ENCODE peak calls at places on chromosomes 11 and 22, in five cellular contexts. V is lower lobe of right lung, Z is thoracic aorta, Q is cardiac muscle cell, F is HCT116. U is an unnamed sample. For H3K27me3, the result is how much of the 10 kb centered on the place peaks cover.

GRCh38 chr22:27075028-27075678 is 417.8 kb downstream of the MIAT start:
- DNase-seq in Z (no peak), F (no peak), V (no peak), Q (no peak), U (no peak)

GRCh38 chr22:48960981-48961655 is 866.6 kb downstream of the BRD1 start:
- DNase-seq in V (no peak), F (no peak), Z (no peak), Q (no peak), U (no peak)

GRCh38 chr11:107785401-107785800 is 73.2 kb downstream of the SLC35F2 start:
- DNase-seq in Z (no peak), Q (peak), V (no peak), F (no peak), U (no peak)

GRCh38 chr11:105244157-105244820 is 104.7 kb upstream of the CARD18 start:
- DNase-seq in Q (peak), Z (peak), V (no peak), F (peak), U (no peak)

GRCh38 chr11:107623183-107623582 is 32.2 kb downstream of the ELMOD1 start:
- DNase-seq in F (no peak), V (no peak), Z (no peak), Q (no peak), U (no peak)

GRCh38 chr22:39654959-39655579 is 84.5 kb downstream of the CACNA1I start:
- DNase-seq in F (no peak), Q (no peak), Z (no peak), V (no peak), U (no peak)

GRCh38 chr22:43151251-43152000 is at the start of gene TSPO:
- DNase-seq in Q (peak), F (no peak), Z (peak), V (peak), U (no peak)

GRCh38 chr11:65801153-65801987 is 14.5 kb downstream of the OVOL1 start:
- DNase-seq in F (no peak), Q (no peak), V (no peak), Z (no peak), U (no peak)

GRCh38 chr11:123560001-123560400 is 94.4 kb downstream of the SCN3B start:
- DNase-seq in F (no peak), Z (no peak), Q (peak), V (no peak), U (peak)

GRCh38 chr22:37431811-37432707 is 4.8 kb upstream of the ELFN2 start:
- DNase-seq in V (no peak), F (peak), Z (no peak), Q (peak), U (peak)

GRCh38 chr11:241634-242033 is 4.9 kb downstream of the PSMD13 start:
- DNase-seq in F (no peak), Z (no peak), V (no peak), Q (no peak), U (no peak)

GRCh38 chr11:134915212-134915611 is 503.2 kb upstream of the B3GAT1 start:
- DNase-seq in V (no peak), Q (peak), Z (peak), F (no peak), U (no peak)

GRCh38 chr11:12232819-12233601 is 122.6 kb downstream of the MICAL2 start:
- DNase-seq in Q (peak), V (no peak), Z (no peak), F (peak), U (no peak)

GRCh38 chr11:77071671-77072605 is 5.2 kb downstream of the CAPN5 start:
- DNase-seq in V (peak), Q (no peak), F (no peak), Z (no peak), U (no peak)

GRCh38 chr11:77073328-77074001 is 6.7 kb downstream of the CAPN5 start:
- DNase-seq in F (peak), Q (peak), Z (peak), V (peak), U (no peak)

GRCh38 chr11:77074205-77074604 is 7.4 kb downstream of the CAPN5 start:
- DNase-seq in Z (no peak), Q (no peak), F (no peak), V (peak), U (no peak)

GRCh38 chr11:77071077-77071476 is 4.3 kb downstream of the CAPN5 start:
- DNase-seq in V (peak), Q (no peak), Z (no peak), F (no peak), U (no peak)

DNA sequence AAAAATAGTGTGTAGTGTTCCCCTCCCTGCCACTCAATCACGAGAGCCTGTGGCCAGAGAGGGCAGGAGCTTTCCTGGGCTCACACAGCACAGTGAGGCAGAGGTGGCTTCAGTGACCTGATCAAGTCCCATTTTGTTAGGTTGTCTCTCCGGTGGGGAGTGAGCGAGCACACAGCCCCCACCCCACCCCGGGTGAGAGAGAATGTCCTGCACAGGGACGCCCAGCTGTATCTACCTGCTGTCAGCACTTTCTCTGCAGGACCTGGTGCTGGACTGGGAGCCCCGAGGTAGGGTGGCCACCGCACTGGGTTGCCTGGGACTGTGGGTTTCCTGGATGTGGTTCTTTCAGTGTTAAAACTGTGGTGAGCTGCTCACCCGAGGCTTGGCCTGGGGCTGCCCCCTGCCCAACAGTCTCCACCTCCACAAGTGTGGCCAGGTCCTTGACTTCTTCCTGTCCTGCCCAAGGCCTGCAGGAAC is 6.1 kb downstream of the CAPN5 start:
- DNase-seq in F (no peak), V (no peak), Q (no peak), Z (no peak), U (no peak)
- TF ChIP-seq CTCF in F (no peak), V (no peak), Q (no peak), Z (no peak), U (no peak)

DNA sequence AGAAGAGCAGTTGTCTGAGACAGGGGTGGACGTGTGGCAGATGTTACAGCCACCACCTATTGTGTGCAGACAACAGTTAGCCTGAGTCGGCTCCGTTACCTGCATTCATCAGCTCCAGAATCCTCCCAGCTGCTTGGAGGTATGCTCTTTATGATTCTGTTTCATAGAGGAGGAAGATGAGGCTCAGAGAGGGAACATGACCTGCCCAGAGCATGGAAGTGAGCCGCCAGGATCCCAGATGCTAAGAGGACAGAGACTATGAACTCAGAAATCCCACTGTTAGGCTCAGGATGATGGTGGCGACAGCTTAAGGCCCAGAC is 1.5 kb downstream of the EMID1 start:
- DNase-seq in F (no peak), V (no peak), Z (no peak), Q (no peak), U (no peak)
- H3K4me3 ChIP-seq in F (peak), V (peak), Z (no peak), Q (no peak), U (peak)

GRCh38 chr22:38456841-38457699 is 2.1 kb upstream of the KCNJ4 start:
- DNase-seq in Z (no peak), V (no peak), Q (no peak), F (no peak), U (no peak)
- H3K27me3 ChIP-seq in Z (under half), V (half or more), Q (under half), F (under half), U (under half)

GRCh38 chr11:41437006-41437405 is 22.4 kb downstream of the LRRC4C start:
- DNase-seq in Z (no peak), F (no peak), V (no peak), Q (no peak), U (no peak)

DNA sequence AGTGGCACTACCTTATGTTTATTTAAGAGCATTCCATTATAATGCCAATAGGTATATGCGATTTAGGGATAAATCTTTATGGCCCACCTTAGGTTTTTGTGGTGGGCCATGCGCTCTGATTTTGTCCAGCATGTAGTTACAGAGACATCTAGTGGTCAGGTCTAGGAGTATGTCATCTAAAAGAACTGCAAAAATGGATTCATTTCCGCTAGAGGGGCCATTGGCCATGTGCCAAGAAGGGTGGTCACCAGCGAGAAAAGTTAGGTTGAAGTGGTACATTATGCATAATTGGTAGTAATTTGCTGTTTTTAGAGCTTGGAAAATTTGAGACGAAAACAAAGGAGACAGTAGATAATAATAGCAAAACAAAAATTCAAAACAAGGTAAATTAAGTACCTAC is 27.7 kb downstream of the LRRC4C start:
- DNase-seq in V (no peak), F (no peak), Q (no peak), Z (no peak), U (no peak)
- TF ChIP-seq CTCF in V (peak), F (no peak), Q (peak), Z (no peak), U (peak)

U was measured in GM06990.